ENCODE peak calls at places on chromosome 16, in five cellular contexts. C, H, T, Z and J are unnamed samples.
A peak's percentile ranks its signal among the peaks of the same experiment; 100 is the strongest.

GRCh38 chr16:84979516-84979915 is 31.8 kb downstream of the ZDHHC7 start:
- DNase-seq in T (no peak), Z (no peak), C (no peak), H (no peak), J (no peak)

GRCh38 chr16:31876955-31877828 is 3.6 kb downstream of the ZNF267 start:
- DNase-seq in T (peak; percentile 87), C (peak; percentile 90), Z (no peak), H (no peak), J (no peak)

GRCh38 chr16:79163666-79164377 is 436.7 kb downstream of the MAF start:
- DNase-seq in C (no peak), Z (no peak), H (no peak), T (no peak), J (no peak)

GRCh38 chr16:48076455-48077012 is 79.3 kb downstream of the ABCC12 start:
- DNase-seq in C (no peak), T (peak; percentile 35), H (no peak), Z (no peak), J (no peak)

GRCh38 chr16:80299416-80299815 is 241.4 kb upstream of the DYNLRB2 start:
- DNase-seq in T (no peak), H (no peak), Z (no peak), C (no peak), J (no peak)

GRCh38 chr16:24825696-24826095 is 20.1 kb upstream of the SLC5A11 start:
- DNase-seq in Z (no peak), C (no peak), T (no peak), H (no peak), J (no peak)

GRCh38 chr16:46929378-46930332 is 43.8 kb downstream of the DNAJA2 start:
- DNase-seq in Z (peak; percentile 87), C (peak; percentile 18), T (peak; percentile 48), H (peak; percentile 71), J (no peak)

GRCh38 chr16:87032554-87032953 is 284.6 kb downstream of the C16orf95 start:
- DNase-seq in T (no peak), H (no peak), Z (no peak), C (no peak), J (no peak)

GRCh38 chr16:17101646-17102045 is 369.1 kb downstream of the XYLT1 start:
- DNase-seq in C (no peak), H (no peak), T (no peak), Z (no peak), J (no peak)

GRCh38 chr16:54199486-54200160 is 87.0 kb downstream of the IRX3 start:
- DNase-seq in H (no peak), C (no peak), Z (no peak), T (no peak), J (no peak)

GRCh38 chr16:57959121-57959520 is 11.8 kb downstream of the CNGB1 start:
- DNase-seq in C (no peak), H (no peak), T (no peak), Z (no peak), J (no peak)

GRCh38 chr16:12902511-12903324 is 1.3 kb downstream of the SHISA9 start:
- DNase-seq in C (no peak), Z (no peak), T (no peak), H (no peak), J (no peak)

GRCh38 chr16:31913668-31914067 is 40.1 kb downstream of the ZNF267 start:
- DNase-seq in H (no peak), T (no peak), Z (no peak), C (no peak), J (no peak)

GRCh38 chr16:54283735-54284318 is 2.8 kb downstream of the IRX3 start:
- DNase-seq in T (no peak), H (no peak), C (no peak), Z (no peak), J (no peak)

GRCh38 chr16:74271879-74272278 is 24.7 kb upstream of the PSMD7 start:
- DNase-seq in Z (no peak), C (peak; percentile 20), T (no peak), H (no peak), J (no peak)

GRCh38 chr16:87930456-87930855 is 5.9 kb downstream of the CA5A start:
- DNase-seq in H (no peak), Z (no peak), T (peak; percentile 40), C (no peak), J (no peak)

GRCh38 chr16:30697264-30698138 is 1.5 kb upstream of the SRCAP start:
- DNase-seq in Z (no peak), H (no peak), C (no peak), T (no peak), J (no peak)

GRCh38 chr16:15055141-15056053 is 477 bp downstream of the NTAN1 start:
- DNase-seq in T (peak; percentile 29), Z (peak; percentile 87), H (peak; percentile 69), C (no peak), J (no peak)

GRCh38 chr16:75026892-75027391 is 28.1 kb downstream of the ZNRF1 start:
- DNase-seq in H (no peak), C (no peak), T (no peak), Z (no peak), J (no peak)

GRCh38 chr16:12436201-12436657 is 367.5 kb downstream of the CPPED1 start:
- DNase-seq in H (no peak), Z (no peak), C (no peak), T (no peak), J (no peak)

GRCh38 chr16:20763461-20764232 is at the start of gene ACSM3:
- DNase-seq in H (no peak), T (peak; percentile 78), Z (no peak), C (peak; percentile 94), J (no peak)

GRCh38 chr16:56841233-56841632 is 23.8 kb upstream of the SLC12A3 start:
- DNase-seq in Z (no peak), T (peak; percentile 75), C (no peak), H (no peak), J (no peak)

GRCh38 chr16:12541672-12542071 is 262.0 kb downstream of the CPPED1 start:
- DNase-seq in T (no peak), H (no peak), Z (no peak), C (no peak), J (no peak)

GRCh38 chr16:88303890-88304819 is 78.6 kb upstream of the ZNF469 start:
- DNase-seq in H (peak; percentile 58), Z (peak; percentile 84), C (peak; percentile 71), T (peak; percentile 89), J (no peak)